ENCODE peak calls at places on chromosome 20, in nine cellular contexts. One of them, this sample, is unnamed.

GRCh38 chr20:46218656-46219055 is 89.6 kb downstream of the CDH22 start:
- DNase-seq in SIG-M5: no peak
- DNase-seq in activated naive CD4-positive, alpha-beta T cell: no peak
- DNase-seq in cardiac muscle cell: no peak
- DNase-seq in RPMI7951: no peak
- DNase-seq in NCI-H446 treated with DMSO at 0.1 percent for 48 hours: no peak
- DNase-seq in globus pallidus: no peak
- DNase-seq in RKO: no peak
- DNase-seq in NCI-H226: no peak
- DNase-seq in this sample: no peak

GRCh38 chr20:47195573-47195972 is 160.9 kb downstream of the ZMYND8 start:
- DNase-seq in RPMI7951: no peak
- DNase-seq in SIG-M5: no peak
- DNase-seq in globus pallidus: no peak
- DNase-seq in activated naive CD4-positive, alpha-beta T cell: no peak
- DNase-seq in NCI-H446 treated with DMSO at 0.1 percent for 48 hours: no peak
- DNase-seq in RKO: no peak
- DNase-seq in NCI-H226: no peak
- DNase-seq in cardiac muscle cell: no peak
- DNase-seq in this sample: no peak

GRCh38 chr20:62367136-62367482 is at the start of gene LAMA5:
- DNase-seq in activated naive CD4-positive, alpha-beta T cell: no peak
- DNase-seq in SIG-M5: no peak
- DNase-seq in RPMI7951: peak
- DNase-seq in cardiac muscle cell: peak
- DNase-seq in globus pallidus: no peak
- DNase-seq in RKO: peak
- DNase-seq in NCI-H226: no peak
- DNase-seq in NCI-H446 treated with DMSO at 0.1 percent for 48 hours: no peak
- DNase-seq in this sample: peak

GRCh38 chr20:6162239-6162638 is 39.4 kb upstream of the FERMT1 start:
- DNase-seq in NCI-H226: peak
- DNase-seq in globus pallidus: peak
- DNase-seq in cardiac muscle cell: peak
- DNase-seq in NCI-H446 treated with DMSO at 0.1 percent for 48 hours: no peak
- DNase-seq in SIG-M5: no peak
- DNase-seq in RPMI7951: peak
- DNase-seq in activated naive CD4-positive, alpha-beta T cell: no peak
- DNase-seq in RKO: no peak
- DNase-seq in this sample: no peak

GRCh38 chr20:40648505-40649072 is 40.4 kb downstream of the MAFB start:
- DNase-seq in SIG-M5: no peak
- DNase-seq in globus pallidus: no peak
- DNase-seq in NCI-H446 treated with DMSO at 0.1 percent for 48 hours: no peak
- DNase-seq in RPMI7951: no peak
- DNase-seq in NCI-H226: no peak
- DNase-seq in RKO: no peak
- DNase-seq in activated naive CD4-positive, alpha-beta T cell: no peak
- DNase-seq in cardiac muscle cell: no peak
- DNase-seq in this sample: no peak

GRCh38 chr20:2301164-2301622 is 5.4 kb downstream of the TGM3 start:
- DNase-seq in RPMI7951: peak
- DNase-seq in SIG-M5: peak
- DNase-seq in RKO: no peak
- DNase-seq in cardiac muscle cell: peak
- DNase-seq in activated naive CD4-positive, alpha-beta T cell: no peak
- DNase-seq in NCI-H226: no peak
- DNase-seq in globus pallidus: peak
- DNase-seq in NCI-H446 treated with DMSO at 0.1 percent for 48 hours: no peak
- DNase-seq in this sample: no peak

GRCh38 chr20:63382551-63383300 is 21.6 kb upstream of the CHRNA4 start:
- DNase-seq in RPMI7951: no peak
- DNase-seq in NCI-H226: no peak
- DNase-seq in SIG-M5: no peak
- DNase-seq in NCI-H446 treated with DMSO at 0.1 percent for 48 hours: no peak
- DNase-seq in RKO: no peak
- DNase-seq in cardiac muscle cell: no peak
- DNase-seq in activated naive CD4-positive, alpha-beta T cell: no peak
- DNase-seq in globus pallidus: no peak
- DNase-seq in this sample: no peak

GRCh38 chr20:36885355-36885754 is 9.4 kb downstream of the TLDC2 start:
- DNase-seq in RKO: peak
- DNase-seq in NCI-H446 treated with DMSO at 0.1 percent for 48 hours: no peak
- DNase-seq in SIG-M5: no peak
- DNase-seq in RPMI7951: peak
- DNase-seq in cardiac muscle cell: no peak
- DNase-seq in NCI-H226: no peak
- DNase-seq in globus pallidus: no peak
- DNase-seq in activated naive CD4-positive, alpha-beta T cell: no peak
- DNase-seq in this sample: no peak

GRCh38 chr20:11906626-11907480 is 10.8 kb upstream of the BTBD3 start:
- DNase-seq in RKO: no peak
- DNase-seq in SIG-M5: no peak
- DNase-seq in NCI-H446 treated with DMSO at 0.1 percent for 48 hours: no peak
- DNase-seq in cardiac muscle cell: no peak
- DNase-seq in RPMI7951: no peak
- DNase-seq in NCI-H226: no peak
- DNase-seq in globus pallidus: no peak
- DNase-seq in activated naive CD4-positive, alpha-beta T cell: no peak
- DNase-seq in this sample: no peak